ENCODE peak calls at places on chromosome 11, in five cellular contexts. A, J, V, F and O are unnamed samples.

GRCh38 chr11:113979427-113979826 is 4.5 kb downstream of the HTR3A start:
- DNase-seq in A (no peak), J (no peak), V (no peak), F (no peak), O (no peak)

GRCh38 chr11:69174841-69175240 is 19.1 kb downstream of the SMIM38 start:
- DNase-seq in A (no peak), J (no peak), V (no peak), F (no peak), O (no peak)

GRCh38 chr11:103450241-103450640 is 341.0 kb downstream of the DYNC2H1 start:
- DNase-seq in A (no peak), J (no peak), V (peak), F (no peak), O (peak)

GRCh38 chr11:79157738-79158137 is 283.1 kb downstream of the TENM4 start:
- DNase-seq in A (no peak), J (no peak), V (no peak), F (no peak), O (no peak)

GRCh38 chr11:34028407-34028804 is 23.1 kb upstream of the CAPRIN1 start:
- DNase-seq in A (no peak), J (peak), V (no peak), F (peak), O (peak)

GRCh38 chr11:84833488-84834086 is 793.6 kb downstream of the DLG2 start:
- DNase-seq in A (no peak), J (no peak), V (no peak), F (no peak), O (no peak)

GRCh38 chr11:71153005-71153395 is 99.4 kb downstream of the SHANK2 start:
- DNase-seq in A (no peak), J (no peak), V (peak), F (no peak), O (peak)

GRCh38 chr11:12674936-12675696 is 895 bp downstream of the TEAD1 start:
- DNase-seq in A (peak), J (peak), V (no peak), F (no peak), O (no peak)

GRCh38 chr11:64253481-64253880 is 2.2 kb downstream of the PLCB3 start:
- DNase-seq in A (no peak), J (no peak), V (no peak), F (peak), O (peak)

GRCh38 chr11:44437122-44437521 is 127.2 kb upstream of the ALX4 start:
- DNase-seq in A (no peak), J (no peak), V (no peak), F (no peak), O (no peak)

GRCh38 chr11:13638436-13638835 is 30.0 kb upstream of the FAR1 start:
- DNase-seq in A (no peak), J (no peak), V (peak), F (no peak), O (peak)

GRCh38 chr11:96019271-96019670 is 95.4 kb upstream of the MTMR2 start:
- DNase-seq in A (no peak), J (no peak), V (no peak), F (no peak), O (no peak)

GRCh38 chr11:10694481-10695239 is 1.1 kb upstream of the IRAG1 start:
- DNase-seq in A (no peak), J (no peak), V (peak), F (peak), O (peak)

GRCh38 chr11:78000193-78000592 is 5.7 kb upstream of the INTS4 start:
- DNase-seq in A (peak), J (no peak), V (peak), F (peak), O (peak)

GRCh38 chr11:57638005-57638760 is 11.5 kb downstream of the YPEL4 start:
- DNase-seq in A (peak), J (peak), V (peak), F (peak), O (peak)

GRCh38 chr11:57639321-57640067 is 10.2 kb downstream of the YPEL4 start:
- DNase-seq in A (peak), J (no peak), V (peak), F (no peak), O (no peak)

GRCh38 chr11:57638811-57639320 is 10.8 kb downstream of the YPEL4 start:
- DNase-seq in A (peak), J (no peak), V (no peak), F (no peak), O (no peak)

GRCh38 chr11:57635236-57635635 is 14.5 kb downstream of the YPEL4 start:
- DNase-seq in A (no peak), J (no peak), V (no peak), F (no peak), O (no peak)

GRCh38 chr11:57637626-57638004 is 12.1 kb downstream of the YPEL4 start:
- DNase-seq in A (peak), J (no peak), V (peak), F (peak), O (peak)
- H3K4me3 ChIP-seq in A (peak), J (peak), V (peak), F (peak), O (peak)

GRCh38 chr11:133968300-133968699 is 11.5 kb upstream of the IGSF9B start:
- DNase-seq in A (peak), J (no peak), V (no peak), F (no peak), O (no peak)

GRCh38 chr11:133964946-133965632 is 8.3 kb upstream of the IGSF9B start:
- DNase-seq in A (no peak), J (no peak), V (peak), F (peak), O (no peak)

GRCh38 chr11:133967599-133968238 is 11.0 kb upstream of the IGSF9B start:
- DNase-seq in A (no peak), J (no peak), V (no peak), F (no peak), O (no peak)

GRCh38 chr11:133966147-133966546 is 9.4 kb upstream of the IGSF9B start:
- DNase-seq in A (no peak), J (no peak), V (no peak), F (no peak), O (no peak)

DNA sequence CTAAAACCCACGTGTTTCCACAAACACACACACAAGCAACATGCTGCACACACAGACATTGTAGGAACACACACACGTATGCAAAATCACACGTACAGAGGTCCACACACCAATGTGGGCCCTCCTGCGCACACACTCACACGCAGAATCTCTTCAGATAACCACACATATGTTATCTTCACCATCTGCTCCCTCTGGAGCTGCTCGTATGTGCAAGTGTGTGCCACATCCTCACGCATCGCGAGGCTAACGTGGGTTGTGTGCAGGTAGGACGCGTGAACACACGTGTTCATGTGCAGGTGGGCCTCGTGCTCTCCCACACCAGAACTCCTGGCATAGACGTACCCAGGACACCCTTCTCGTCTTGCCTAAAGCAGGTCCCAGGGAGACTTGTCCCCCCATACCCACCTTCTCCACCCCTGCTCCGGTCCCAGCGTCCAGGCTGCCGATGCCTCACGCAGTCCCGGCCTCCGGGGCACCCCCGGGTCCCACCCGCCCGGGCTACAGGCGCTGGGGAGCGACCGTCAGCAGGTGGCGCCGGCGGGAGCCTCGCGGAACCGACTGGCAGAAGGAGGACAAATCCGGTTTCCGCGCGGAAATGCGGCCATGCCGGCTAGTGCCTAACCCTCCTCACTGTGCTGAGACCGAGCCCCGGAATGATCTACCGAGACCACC is 10.3 kb upstream of the IGSF9B start:
- DNase-seq in A (peak), J (peak), V (peak), F (no peak), O (no peak)
- TF ChIP-seq CTCF in A (peak), J (peak), V (peak), F (peak), O (peak)

GRCh38 chr11:19345519-19345847 is 104.7 kb upstream of the E2F8 start:
- DNase-seq in A (peak), J (peak), V (no peak), F (no peak), O (peak)
- H3K4me3 ChIP-seq in A (peak), J (peak), V (peak), F (peak), O (peak)

DNA sequence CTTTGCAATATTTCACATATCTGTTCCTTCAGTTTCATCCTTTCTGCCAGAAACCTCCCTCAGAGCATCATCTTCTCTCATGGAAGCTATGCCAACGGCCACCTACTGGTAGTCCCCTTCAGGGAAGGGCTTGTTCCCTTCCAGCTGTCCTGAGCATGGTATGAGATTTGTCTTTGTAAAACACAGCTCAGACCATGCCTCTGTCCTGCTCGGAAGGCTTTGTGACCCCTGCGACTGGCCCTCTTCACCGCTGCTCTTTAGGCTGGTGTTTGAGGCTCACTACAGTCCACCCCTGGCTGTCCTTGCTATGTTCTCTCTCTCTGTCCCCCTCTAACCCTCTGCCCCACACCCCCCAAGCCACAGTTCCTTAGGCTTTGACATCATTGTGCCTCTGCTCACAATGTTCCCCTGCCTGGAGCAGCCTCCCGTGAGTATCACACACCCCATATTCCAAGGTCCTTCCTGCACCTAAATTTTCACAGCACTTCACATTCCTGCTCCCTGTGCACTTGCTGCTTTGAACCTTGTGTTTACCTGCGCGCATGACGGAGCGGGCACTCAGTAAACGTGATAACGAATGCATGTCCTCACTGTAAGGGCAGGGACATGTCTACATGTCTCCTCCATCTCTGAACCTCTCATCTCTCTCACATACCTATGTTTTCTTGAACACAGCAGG is 24.0 kb upstream of the ACER3 start:
- DNase-seq in A (no peak), J (no peak), V (no peak), F (no peak), O (no peak)
- TF ChIP-seq CTCF in A (peak), J (no peak), V (no peak), F (peak), O (peak)

GRCh38 chr11:15677181-15677580 is 562.5 kb downstream of the INSC start:
- DNase-seq in A (no peak), J (no peak), V (no peak), F (no peak), O (no peak)
- H3K4me3 ChIP-seq in A (no peak), J (no peak), V (no peak), F (no peak), O (no peak)

DNA sequence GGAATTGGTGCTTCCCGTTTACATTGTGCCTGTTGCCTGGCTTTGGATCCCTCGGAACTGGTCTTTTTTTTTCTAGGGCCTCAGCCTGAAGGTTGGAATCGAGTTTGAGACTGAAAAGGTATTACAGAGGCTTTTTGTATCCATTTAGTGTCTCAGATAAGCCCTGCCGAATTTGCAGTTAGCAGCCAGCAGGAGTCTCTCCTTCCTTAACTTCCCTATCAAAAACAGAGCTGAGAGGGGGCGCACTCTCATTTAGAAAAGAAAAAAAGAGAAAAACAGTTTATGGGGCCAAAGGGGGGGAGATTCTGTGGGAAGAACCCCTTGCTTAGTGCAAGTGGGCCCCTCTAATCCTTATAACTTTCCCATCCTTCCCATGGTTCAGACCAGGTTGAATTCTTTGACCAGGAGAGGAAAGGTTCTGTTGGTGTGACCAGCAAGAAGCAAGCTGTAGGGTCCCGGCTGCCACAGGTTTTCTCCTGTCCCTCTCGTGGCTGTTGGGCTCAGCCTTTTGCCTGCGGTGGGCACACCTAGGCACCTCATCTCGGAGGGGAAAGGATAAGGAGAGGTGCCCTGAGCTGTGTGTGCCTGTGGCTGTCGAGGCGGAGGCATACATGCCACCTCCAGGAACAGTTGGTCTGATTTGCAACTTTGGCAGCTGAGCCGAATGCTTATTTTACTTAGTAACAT is 565.1 kb upstream of the CNTN5 start:
- DNase-seq in A (no peak), J (no peak), V (no peak), F (no peak), O (no peak)
- TF ChIP-seq CTCF in A (no peak), J (no peak), V (no peak), F (no peak), O (no peak)

GRCh38 chr11:5690216-5690615 is 626 bp downstream of the TRIM22 start:
- DNase-seq in A (no peak), J (no peak), V (peak), F (peak), O (peak)
- H3K4me3 ChIP-seq in A (no peak), J (peak), V (peak), F (peak), O (peak)

GRCh38 chr11:2553886-2554285 is 109.1 kb downstream of the KCNQ1 start:
- DNase-seq in A (no peak), J (no peak), V (no peak), F (no peak), O (no peak)
- TF ChIP-seq CTCF in A (no peak), J (no peak), V (no peak), F (no peak), O (no peak)

DNA sequence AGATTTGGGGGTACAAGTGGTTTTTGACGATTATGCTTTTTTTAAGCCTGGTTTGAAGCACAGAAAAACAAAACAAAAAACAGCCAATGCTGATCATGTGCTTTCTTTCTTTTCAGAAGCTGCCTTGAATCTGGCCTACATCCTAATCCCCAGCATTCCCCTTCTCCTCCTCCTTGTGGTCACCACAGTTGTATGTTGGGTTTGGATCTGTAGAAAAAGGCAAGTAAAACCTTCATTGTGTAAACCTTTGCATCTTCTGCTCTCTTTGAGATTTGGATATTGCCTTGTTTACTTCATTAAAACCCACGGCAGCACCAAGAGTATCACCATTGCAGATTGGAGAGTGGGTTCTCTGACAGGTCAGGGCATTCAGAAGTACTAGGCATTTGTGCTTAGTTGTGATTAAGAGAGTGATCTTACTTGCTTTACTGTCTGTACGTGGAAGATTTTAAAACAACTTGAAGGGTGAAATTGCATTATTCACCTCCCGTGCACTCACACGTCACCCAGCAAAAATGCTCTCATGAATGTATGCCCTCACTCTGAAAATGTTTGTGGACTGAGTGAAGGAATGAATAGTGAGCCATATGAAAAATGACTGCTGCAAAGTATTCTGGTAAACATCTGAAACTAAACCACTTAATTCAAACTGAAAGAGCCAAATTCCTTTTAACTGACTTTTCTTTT is 17.0 kb downstream of the LAYN start:
- DNase-seq in A (no peak), J (no peak), V (peak), F (peak), O (peak)
- H3K4me3 ChIP-seq in A (no peak), J (no peak), V (no peak), F (peak), O (no peak)

DNA sequence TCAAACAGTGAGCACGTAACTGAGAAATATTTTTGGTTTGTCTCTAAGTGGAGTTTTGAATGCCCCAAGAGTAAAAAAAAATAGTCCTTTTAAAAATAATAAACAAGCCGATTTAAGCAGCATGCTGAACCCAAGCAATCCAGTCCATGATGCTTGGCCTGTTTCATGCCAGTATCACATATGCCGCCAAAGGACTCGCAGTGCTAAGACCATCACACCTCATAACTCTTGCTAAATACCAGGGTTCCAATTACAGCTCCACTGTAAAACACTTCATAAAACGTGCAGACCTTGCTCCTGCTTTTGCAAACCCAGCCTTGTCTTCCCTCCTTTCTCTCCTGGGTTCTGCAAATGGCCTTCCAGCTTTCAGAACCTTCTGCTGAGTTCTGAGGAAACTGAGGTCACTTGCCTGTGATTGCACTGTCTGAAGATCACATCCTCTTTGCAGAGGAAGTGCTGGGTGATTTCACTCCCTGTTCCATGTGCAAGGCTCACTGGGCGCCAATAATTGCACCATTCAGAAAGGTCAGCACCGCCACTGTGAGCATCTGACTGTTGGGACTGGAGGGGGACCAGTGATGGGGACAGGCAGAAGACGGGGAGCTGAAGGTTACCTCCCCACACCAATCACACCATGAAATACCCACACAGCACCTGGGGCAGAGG is 74.2 kb downstream of the SLC1A2 start:
- DNase-seq in A (no peak), J (peak), V (no peak), F (no peak), O (no peak)
- TF ChIP-seq CTCF in A (no peak), J (no peak), V (no peak), F (no peak), O (no peak)